ENCODE peak calls at places on chromosomes 3 and 15, in seven cellular contexts. E is fibroblast of mammary gland, Y is AG08396, N is NCI-H510A treated with DMSO at 0.1 percent for 48 hours, V is NCI-H774, X is T1000, L is lung. F is an unnamed sample.

GRCh38 chr3:13069495-13069894 is 3.7 kb downstream of the IQSEC1 start:
- DNase-seq in X (no peak), N (no peak), Y (no peak), L (no peak), V (no peak), E (no peak), F (no peak)

GRCh38 chr15:87609909-87610308 is 646.6 kb downstream of the NTRK3 start:
- DNase-seq in X (no peak), E (no peak), V (no peak), L (no peak), N (no peak), Y (no peak), F (no peak)

GRCh38 chr15:29451201-29451781 is 181.7 kb upstream of the NSMCE3 start:
- DNase-seq in L (no peak), N (no peak), E (no peak), V (no peak), X (no peak), Y (no peak), F (no peak)

GRCh38 chr15:57477736-57478522 is 101.6 kb downstream of the CGNL1 start:
- DNase-seq in X (no peak), E (no peak), N (no peak), L (no peak), V (no peak), Y (no peak), F (no peak)

GRCh38 chr15:48427960-48428547 is 96.8 kb downstream of the DUT start:
- DNase-seq in V (no peak), X (peak; percentile 35), N (no peak), Y (peak; percentile 61), E (peak; percentile 80), L (no peak), F (peak; percentile 28)

GRCh38 chr3:43759297-43759782 is 68.6 kb downstream of the ABHD5 start:
- DNase-seq in Y (peak; percentile 75), E (peak; percentile 79), N (no peak), X (peak; percentile 43), V (no peak), L (no peak), F (no peak)

GRCh38 chr3:31140470-31140869 is 246.0 kb upstream of the GADL1 start:
- DNase-seq in Y (no peak), X (no peak), L (no peak), V (no peak), N (no peak), E (no peak), F (no peak)

GRCh38 chr3:90062018-90062417 is 954.6 kb downstream of the EPHA3 start:
- DNase-seq in V (no peak), E (peak; percentile 55), L (no peak), X (no peak), Y (no peak), N (no peak), F (no peak)

GRCh38 chr3:24773798-24774197 is 279.1 kb upstream of the THRB start:
- DNase-seq in Y (peak; percentile 9), V (peak; percentile 66), X (no peak), E (peak; percentile 67), N (peak; percentile 50), L (peak; percentile 63), F (peak; percentile 78)

GRCh38 chr15:74312445-74313007 is 54.9 kb downstream of the CYP11A1 start:
- DNase-seq in Y (no peak), X (no peak), V (peak; percentile 90), N (peak; percentile 80), E (no peak), L (no peak), F (peak; percentile 83)

GRCh38 chr3:143658869-143659268 is 189.4 kb downstream of the SLC9A9 start:
- DNase-seq in X (no peak), N (no peak), L (no peak), E (peak; percentile 29), V (no peak), Y (no peak), F (no peak)

GRCh38 chr3:10249833-10250232 is 1.6 kb downstream of the TATDN2 start:
- DNase-seq in E (peak; percentile 32), Y (peak; percentile 46), L (no peak), N (no peak), V (no peak), X (no peak), F (no peak)

GRCh38 chr3:98705694-98706093 is 57.4 kb upstream of the ST3GAL6 start:
- DNase-seq in V (no peak), L (no peak), X (no peak), E (peak; percentile 31), N (no peak), Y (no peak), F (no peak)

GRCh38 chr15:88949734-88950400 is 36.7 kb upstream of the MFGE8 start:
- DNase-seq in Y (no peak), E (no peak), V (no peak), N (no peak), X (no peak), L (no peak), F (no peak)

GRCh38 chr3:197807969-197808587 is 17.0 kb downstream of the LRCH3 start:
- DNase-seq in Y (no peak), N (no peak), X (no peak), E (no peak), L (no peak), V (no peak), F (no peak)

GRCh38 chr3:148773805-148774204 is 53.8 kb upstream of the CPB1 start:
- DNase-seq in E (no peak), V (no peak), X (no peak), L (no peak), N (no peak), Y (no peak), F (no peak)

GRCh38 chr15:96693990-96694517 is 363.6 kb downstream of the NR2F2 start:
- DNase-seq in E (no peak), Y (no peak), V (no peak), L (no peak), N (no peak), X (peak; percentile 10), F (no peak)

GRCh38 chr3:129694228-129694627 is 87.8 kb upstream of the PLXND1 start:
- DNase-seq in X (no peak), Y (no peak), L (no peak), E (no peak), N (no peak), V (no peak), F (no peak)

GRCh38 chr3:101262393-101263240 is 57.8 kb downstream of the IMPG2 start:
- DNase-seq in X (no peak), E (no peak), L (no peak), N (peak; percentile 45), Y (no peak), V (peak; percentile 58), F (no peak)

GRCh38 chr3:112007641-112008040 is 8.9 kb downstream of the TAGLN3 start:
- DNase-seq in Y (no peak), N (no peak), E (peak; percentile 62), L (no peak), V (no peak), X (no peak), F (no peak)

GRCh38 chr15:51947124-51947523 is 24.5 kb downstream of the LEO1 start:
- DNase-seq in Y (no peak), V (no peak), L (no peak), E (peak; percentile 26), N (no peak), X (no peak), F (no peak)

GRCh38 chr3:143654906-143655305 is 193.4 kb downstream of the SLC9A9 start:
- DNase-seq in L (no peak), E (peak; percentile 77), N (no peak), V (no peak), X (no peak), Y (no peak), F (no peak)

GRCh38 chr3:178443634-178444033 is 92.6 kb upstream of the KCNMB2 start:
- DNase-seq in V (no peak), Y (no peak), N (no peak), X (no peak), E (peak; percentile 5), L (no peak), F (peak; percentile 75)

F was measured in NCI-H446.